ENCODE peak calls at places on chromosomes 11 and 22, in four cellular contexts. W, B, J and F are unnamed samples.

GRCh38 chr11:46079662-46080061 is 41.6 kb downstream of the PHF21A start:
- DNase-seq in W (no peak), B (no peak), J (no peak), F (no peak)

GRCh38 chr11:20647976-20648565 is 21.3 kb upstream of the NELL1 start:
- DNase-seq in W (peak; percentile 12), B (peak; percentile 37), J (peak; percentile 79), F (peak; percentile 64)

GRCh38 chr22:21642584-21643448 is 714 bp downstream of the SDF2L1 start:
- DNase-seq in W (no peak), B (no peak), J (peak; percentile 84), F (peak; percentile 98)

GRCh38 chr11:100445231-100445735 is 241.8 kb upstream of the ARHGAP42 start:
- DNase-seq in W (no peak), B (no peak), J (no peak), F (no peak)

GRCh38 chr11:67270256-67271211 is 4.3 kb downstream of the GRK2 start:
- DNase-seq in W (no peak), B (no peak), J (peak; percentile 73), F (no peak)

GRCh38 chr22:35887296-35887875 is 141.2 kb downstream of the RBFOX2 start:
- DNase-seq in W (no peak), B (no peak), J (no peak), F (no peak)

GRCh38 chr11:114375052-114375451 is 25.3 kb downstream of the C11orf71 start:
- DNase-seq in W (no peak), B (no peak), J (no peak), F (no peak)

GRCh38 chr11:44903518-44903917 is 47.2 kb downstream of the TP53I11 start:
- DNase-seq in W (no peak), B (no peak), J (no peak), F (no peak)

GRCh38 chr11:116960916-116961315 is 123.5 kb upstream of the APOA1 start:
- DNase-seq in W (no peak), B (peak; percentile 8), J (no peak), F (no peak)

GRCh38 chr11:17772704-17773600 is 38.4 kb downstream of the KCNC1 start:
- DNase-seq in W (no peak), B (no peak), J (no peak), F (no peak)

GRCh38 chr22:30857103-30857502 is 111.5 kb downstream of the MORC2 start:
- DNase-seq in W (no peak), B (no peak), J (no peak), F (no peak)

GRCh38 chr22:30591191-30591587 is 521 bp downstream of the PES1 start:
- DNase-seq in W (no peak), B (no peak), J (no peak), F (no peak)

GRCh38 chr22:35923026-35923425 is 105.6 kb downstream of the RBFOX2 start:
- DNase-seq in W (no peak), B (no peak), J (no peak), F (no peak)

GRCh38 chr11:12724301-12725046 is 50.3 kb downstream of the TEAD1 start:
- DNase-seq in W (no peak), B (peak; percentile 92), J (peak; percentile 77), F (peak; percentile 82)

GRCh38 chr11:63687845-63688244 is 6.5 kb downstream of the RTN3 start:
- DNase-seq in W (no peak), B (no peak), J (no peak), F (no peak)

GRCh38 chr22:43293661-43294392 is 49.3 kb downstream of the SCUBE1 start:
- DNase-seq in W (no peak), B (no peak), J (no peak), F (peak; percentile 78)

GRCh38 chr11:60933416-60933815 is 9.2 kb downstream of the TMEM132A start:
- DNase-seq in W (no peak), B (no peak), J (no peak), F (no peak)

GRCh38 chr11:35418282-35418846 is 994 bp downstream of the SLC1A2 start:
- DNase-seq in W (no peak), B (no peak), J (peak; percentile 72), F (no peak)

GRCh38 chr22:40620464-40621046 is 16.0 kb downstream of the MRTFA start:
- DNase-seq in W (no peak), B (peak; percentile 66), J (no peak), F (peak; percentile 61)

GRCh38 chr22:20062766-20063083 is 17.3 kb upstream of the DGCR8 start:
- DNase-seq in W (no peak), B (peak; percentile 29), J (no peak), F (peak; percentile 52)

GRCh38 chr11:113705871-113706654 is at the start of gene TMPRSS5:
- DNase-seq in W (no peak), B (no peak), J (no peak), F (no peak)

GRCh38 chr11:44982496-44983062 is 31.9 kb upstream of the TP53I11 start:
- DNase-seq in W (no peak), B (no peak), J (no peak), F (no peak)

GRCh38 chr11:88482871-88483301 is 145.3 kb upstream of the CTSC start:
- DNase-seq in W (no peak), B (no peak), J (no peak), F (no peak)

GRCh38 chr11:61172353-61172752 is 11.1 kb upstream of the VPS37C start:
- DNase-seq in W (no peak), B (no peak), J (no peak), F (no peak)

GRCh38 chr11:22343411-22344032 is 5.3 kb downstream of the SLC17A6 start:
- DNase-seq in W (no peak), B (no peak), J (peak; percentile 77), F (no peak)

GRCh38 chr11:76783901-76784813 is 1.0 kb downstream of the TSKU start:
- DNase-seq in W (no peak), B (peak; percentile 55), J (peak; percentile 91), F (peak; percentile 81)

GRCh38 chr11:95140397-95141030 is 50.9 kb downstream of the ENDOD1 start:
- DNase-seq in W (no peak), B (no peak), J (no peak), F (peak; percentile 33)

GRCh38 chr11:134405841-134406240 is 6.2 kb downstream of the B3GAT1 start:
- DNase-seq in W (no peak), B (no peak), J (no peak), F (no peak)
- TF ChIP-seq ZNF274 in W (no peak), B (no peak), J (no peak), F (no peak)

DNA sequence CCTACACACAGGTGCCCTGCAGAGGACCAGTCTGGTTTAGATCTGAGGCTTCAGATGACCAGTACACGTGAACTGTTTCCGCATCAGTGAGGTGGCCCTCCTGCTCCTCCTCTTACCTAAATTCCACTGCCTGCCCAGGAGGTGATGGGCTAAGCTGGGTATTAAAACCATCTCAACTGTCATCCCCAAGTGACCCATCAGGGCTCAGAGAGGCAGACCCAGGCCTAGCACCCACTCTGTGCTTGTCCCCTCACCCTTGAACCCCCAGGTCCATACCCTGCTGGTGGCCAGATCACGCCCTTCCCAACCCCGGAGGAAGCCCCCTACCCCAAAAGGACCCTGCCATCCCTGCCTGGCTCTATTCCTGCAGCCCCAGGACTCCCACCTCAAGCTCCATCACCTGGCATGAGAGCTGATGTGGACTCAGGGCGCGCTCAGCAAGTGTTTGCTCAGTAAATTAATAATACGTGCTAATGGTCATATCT is 21.3 kb downstream of the RSPH14 start:
- DNase-seq in W (no peak), B (no peak), J (no peak), F (peak; percentile 61)
- TF ChIP-seq ZNF274 in W (no peak), B (no peak), J (no peak), F (no peak)

GRCh38 chr11:102120437-102120935 is 10.2 kb downstream of the YAP1 start:
- DNase-seq in W (no peak), B (no peak), J (no peak), F (no peak)
- TF ChIP-seq ZNF274 in W (no peak), B (no peak), J (no peak), F (no peak)

DNA sequence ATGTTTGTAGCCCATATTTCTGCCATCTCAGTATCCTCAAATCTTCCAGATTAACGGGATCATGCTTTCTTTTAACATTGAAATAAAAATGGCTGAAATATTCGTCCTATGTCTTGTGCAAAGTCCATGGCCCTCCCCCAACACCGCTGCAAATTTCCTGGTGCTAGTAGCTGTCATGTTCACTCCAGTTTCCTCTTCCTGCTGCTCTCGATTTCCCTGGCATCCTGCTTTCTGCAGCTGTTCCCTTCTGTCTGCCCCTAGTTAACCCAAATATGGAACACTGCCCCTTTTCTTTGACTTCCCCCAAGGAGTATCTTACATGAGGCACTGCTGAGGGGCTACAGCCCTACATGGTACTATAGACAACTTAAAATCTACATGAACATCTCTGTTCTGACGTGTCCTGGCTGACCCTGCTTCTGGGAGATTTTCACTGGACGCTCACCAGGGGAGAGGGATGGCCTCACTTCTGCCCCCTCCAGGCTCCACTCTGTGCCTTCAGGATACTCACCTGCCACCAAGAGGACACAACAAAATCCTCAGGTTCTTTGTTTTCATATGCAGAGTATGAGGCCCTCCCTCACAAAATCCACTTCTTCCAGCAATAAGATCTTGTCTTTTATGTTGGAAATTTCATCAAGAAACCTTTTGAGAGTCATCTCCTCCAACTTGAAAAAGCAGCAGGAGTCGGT is 29.4 kb upstream of the SCUBE2 start:
- DNase-seq in W (no peak), B (peak; percentile 15), J (peak; percentile 78), F (peak; percentile 36)
- TF ChIP-seq ZNF274 in W (no peak), B (no peak), J (no peak), F (no peak)